ENCODE peak calls at places on chromosome 1, in nine cellular contexts. One of them, this sample, is unnamed.
A peak's percentile ranks its signal among the peaks of the same experiment; 100 is the strongest.

GRCh38 chr1:40053138-40053887 is 12.8 kb downstream of the CAP1 start:
- DNase-seq in skeletal muscle cell: no peak
- DNase-seq in epithelial cell of esophagus: peak; percentile 73
- DNase-seq in suprapubic skin: no peak
- DNase-seq in HTR-8/SVneo: no peak
- DNase-seq in adipocyte: no peak
- DNase-seq in HS-27A: no peak
- DNase-seq in activated CD4-positive, alpha-beta T cell treated with anti-CD3 and anti-CD28 coated beads, Interleukin-2, amount 10 ng/mL, durations not matched to agents 24 days and 14 days: no peak
- DNase-seq in left ventricle myocardium inferior: no peak
- DNase-seq in this sample: no peak

GRCh38 chr1:230251644-230252191 is 174.4 kb downstream of the PGBD5 start:
- DNase-seq in left ventricle myocardium inferior: no peak
- DNase-seq in activated CD4-positive, alpha-beta T cell treated with anti-CD3 and anti-CD28 coated beads, Interleukin-2, amount 10 ng/mL, durations not matched to agents 24 days and 14 days: no peak
- DNase-seq in epithelial cell of esophagus: no peak
- DNase-seq in HS-27A: no peak
- DNase-seq in HTR-8/SVneo: no peak
- DNase-seq in suprapubic skin: no peak
- DNase-seq in skeletal muscle cell: no peak
- DNase-seq in adipocyte: no peak
- DNase-seq in this sample: no peak

GRCh38 chr1:203038217-203038741 is 12.0 kb downstream of the PPFIA4 start:
- DNase-seq in epithelial cell of esophagus: peak; percentile 83
- DNase-seq in skeletal muscle cell: peak; percentile 74
- DNase-seq in suprapubic skin: no peak
- DNase-seq in adipocyte: peak; percentile 78
- DNase-seq in HS-27A: peak; percentile 69
- DNase-seq in activated CD4-positive, alpha-beta T cell treated with anti-CD3 and anti-CD28 coated beads, Interleukin-2, amount 10 ng/mL, durations not matched to agents 24 days and 14 days: no peak
- DNase-seq in left ventricle myocardium inferior: peak; percentile 70
- DNase-seq in HTR-8/SVneo: peak; percentile 41
- DNase-seq in this sample: peak; percentile 69

GRCh38 chr1:97567000-97567749 is 353.7 kb downstream of the DPYD start:
- DNase-seq in left ventricle myocardium inferior: no peak
- DNase-seq in activated CD4-positive, alpha-beta T cell treated with anti-CD3 and anti-CD28 coated beads, Interleukin-2, amount 10 ng/mL, durations not matched to agents 24 days and 14 days: no peak
- DNase-seq in suprapubic skin: no peak
- DNase-seq in adipocyte: no peak
- DNase-seq in HTR-8/SVneo: no peak
- DNase-seq in HS-27A: no peak
- DNase-seq in skeletal muscle cell: no peak
- DNase-seq in epithelial cell of esophagus: no peak
- DNase-seq in this sample: no peak

GRCh38 chr1:6145351-6145750 is 34.8 kb downstream of the CHD5 start:
- DNase-seq in epithelial cell of esophagus: no peak
- DNase-seq in HTR-8/SVneo: no peak
- DNase-seq in left ventricle myocardium inferior: no peak
- DNase-seq in adipocyte: no peak
- DNase-seq in HS-27A: no peak
- DNase-seq in skeletal muscle cell: no peak
- DNase-seq in activated CD4-positive, alpha-beta T cell treated with anti-CD3 and anti-CD28 coated beads, Interleukin-2, amount 10 ng/mL, durations not matched to agents 24 days and 14 days: no peak
- DNase-seq in suprapubic skin: no peak
- DNase-seq in this sample: no peak

GRCh38 chr1:166167395-166167922 is 658 bp upstream of the FAM78B start:
- DNase-seq in skeletal muscle cell: no peak
- DNase-seq in activated CD4-positive, alpha-beta T cell treated with anti-CD3 and anti-CD28 coated beads, Interleukin-2, amount 10 ng/mL, durations not matched to agents 24 days and 14 days: no peak
- DNase-seq in epithelial cell of esophagus: no peak
- DNase-seq in HS-27A: no peak
- DNase-seq in adipocyte: no peak
- DNase-seq in HTR-8/SVneo: no peak
- DNase-seq in left ventricle myocardium inferior: no peak
- DNase-seq in suprapubic skin: no peak
- DNase-seq in this sample: no peak

GRCh38 chr1:208239518-208240381 is 4.4 kb downstream of the PLXNA2 start:
- DNase-seq in epithelial cell of esophagus: no peak
- DNase-seq in activated CD4-positive, alpha-beta T cell treated with anti-CD3 and anti-CD28 coated beads, Interleukin-2, amount 10 ng/mL, durations not matched to agents 24 days and 14 days: no peak
- DNase-seq in adipocyte: no peak
- DNase-seq in left ventricle myocardium inferior: no peak
- DNase-seq in HS-27A: no peak
- DNase-seq in skeletal muscle cell: no peak
- DNase-seq in HTR-8/SVneo: no peak
- DNase-seq in suprapubic skin: peak; percentile 58
- DNase-seq in this sample: peak; percentile 13

GRCh38 chr1:154972517-154973343 is 1.8 kb upstream of the CKS1B start:
- DNase-seq in adipocyte: peak; percentile 92
- DNase-seq in HS-27A: peak; percentile 92
- DNase-seq in suprapubic skin: peak; percentile 88
- DNase-seq in HTR-8/SVneo: peak; percentile 76
- DNase-seq in epithelial cell of esophagus: peak; percentile 98
- DNase-seq in skeletal muscle cell: peak; percentile 86
- DNase-seq in activated CD4-positive, alpha-beta T cell treated with anti-CD3 and anti-CD28 coated beads, Interleukin-2, amount 10 ng/mL, durations not matched to agents 24 days and 14 days: peak; percentile 70
- DNase-seq in left ventricle myocardium inferior: peak; percentile 52
- DNase-seq in this sample: peak; percentile 97

GRCh38 chr1:26696645-26697440 is 1.0 kb downstream of the ARID1A start:
- DNase-seq in activated CD4-positive, alpha-beta T cell treated with anti-CD3 and anti-CD28 coated beads, Interleukin-2, amount 10 ng/mL, durations not matched to agents 24 days and 14 days: peak; percentile 84
- DNase-seq in left ventricle myocardium inferior: peak; percentile 39
- DNase-seq in epithelial cell of esophagus: no peak
- DNase-seq in adipocyte: peak; percentile 57
- DNase-seq in HS-27A: no peak
- DNase-seq in HTR-8/SVneo: no peak
- DNase-seq in skeletal muscle cell: no peak
- DNase-seq in suprapubic skin: peak; percentile 75
- DNase-seq in this sample: peak; percentile 53

GRCh38 chr1:36115200-36115669 is 9.8 kb downstream of the COL8A2 start:
- DNase-seq in activated CD4-positive, alpha-beta T cell treated with anti-CD3 and anti-CD28 coated beads, Interleukin-2, amount 10 ng/mL, durations not matched to agents 24 days and 14 days: no peak
- DNase-seq in left ventricle myocardium inferior: peak; percentile 33
- DNase-seq in HTR-8/SVneo: no peak
- DNase-seq in epithelial cell of esophagus: no peak
- DNase-seq in skeletal muscle cell: no peak
- DNase-seq in adipocyte: peak; percentile 95
- DNase-seq in suprapubic skin: no peak
- DNase-seq in HS-27A: no peak
- DNase-seq in this sample: no peak

GRCh38 chr1:40782371-40782956 is 1.1 kb upstream of the KCNQ4 start:
- DNase-seq in HS-27A: no peak
- DNase-seq in skeletal muscle cell: no peak
- DNase-seq in HTR-8/SVneo: no peak
- DNase-seq in left ventricle myocardium inferior: peak; percentile 42
- DNase-seq in suprapubic skin: no peak
- DNase-seq in activated CD4-positive, alpha-beta T cell treated with anti-CD3 and anti-CD28 coated beads, Interleukin-2, amount 10 ng/mL, durations not matched to agents 24 days and 14 days: no peak
- DNase-seq in epithelial cell of esophagus: no peak
- DNase-seq in adipocyte: peak; percentile 18
- DNase-seq in this sample: no peak

GRCh38 chr1:45326627-45327591 is at the start of gene HPDL:
- DNase-seq in adipocyte: peak; percentile 69
- DNase-seq in HS-27A: no peak
- DNase-seq in left ventricle myocardium inferior: peak; percentile 63
- DNase-seq in skeletal muscle cell: no peak
- DNase-seq in activated CD4-positive, alpha-beta T cell treated with anti-CD3 and anti-CD28 coated beads, Interleukin-2, amount 10 ng/mL, durations not matched to agents 24 days and 14 days: peak; percentile 86
- DNase-seq in HTR-8/SVneo: no peak
- DNase-seq in suprapubic skin: peak; percentile 50
- DNase-seq in epithelial cell of esophagus: peak; percentile 39
- DNase-seq in this sample: peak; percentile 33

GRCh38 chr1:181777812-181778211 is 283.7 kb downstream of the ZNF648 start:
- DNase-seq in epithelial cell of esophagus: peak; percentile 69
- DNase-seq in left ventricle myocardium inferior: no peak
- DNase-seq in skeletal muscle cell: no peak
- DNase-seq in HS-27A: no peak
- DNase-seq in adipocyte: no peak
- DNase-seq in HTR-8/SVneo: no peak
- DNase-seq in suprapubic skin: no peak
- DNase-seq in activated CD4-positive, alpha-beta T cell treated with anti-CD3 and anti-CD28 coated beads, Interleukin-2, amount 10 ng/mL, durations not matched to agents 24 days and 14 days: no peak
- DNase-seq in this sample: peak; percentile 47

GRCh38 chr1:53183277-53183990 is 13.2 kb upstream of the CPT2 start:
- DNase-seq in HS-27A: no peak
- DNase-seq in adipocyte: no peak
- DNase-seq in activated CD4-positive, alpha-beta T cell treated with anti-CD3 and anti-CD28 coated beads, Interleukin-2, amount 10 ng/mL, durations not matched to agents 24 days and 14 days: no peak
- DNase-seq in HTR-8/SVneo: no peak
- DNase-seq in left ventricle myocardium inferior: peak; percentile 40
- DNase-seq in suprapubic skin: no peak
- DNase-seq in epithelial cell of esophagus: no peak
- DNase-seq in skeletal muscle cell: no peak
- DNase-seq in this sample: no peak

GRCh38 chr1:201728731-201729130 is 100.2 kb upstream of the IPO9 start:
- DNase-seq in activated CD4-positive, alpha-beta T cell treated with anti-CD3 and anti-CD28 coated beads, Interleukin-2, amount 10 ng/mL, durations not matched to agents 24 days and 14 days: no peak
- DNase-seq in suprapubic skin: no peak
- DNase-seq in HS-27A: no peak
- DNase-seq in left ventricle myocardium inferior: no peak
- DNase-seq in HTR-8/SVneo: no peak
- DNase-seq in skeletal muscle cell: no peak
- DNase-seq in epithelial cell of esophagus: no peak
- DNase-seq in adipocyte: no peak
- DNase-seq in this sample: no peak

GRCh38 chr1:205141236-205142104 is 19.7 kb upstream of the RBBP5 start:
- DNase-seq in adipocyte: peak; percentile 92
- DNase-seq in HTR-8/SVneo: peak; percentile 67
- DNase-seq in suprapubic skin: peak; percentile 80
- DNase-seq in epithelial cell of esophagus: peak; percentile 84
- DNase-seq in activated CD4-positive, alpha-beta T cell treated with anti-CD3 and anti-CD28 coated beads, Interleukin-2, amount 10 ng/mL, durations not matched to agents 24 days and 14 days: peak; percentile 92
- DNase-seq in HS-27A: peak; percentile 45
- DNase-seq in skeletal muscle cell: peak; percentile 39
- DNase-seq in left ventricle myocardium inferior: peak; percentile 57
- DNase-seq in this sample: peak; percentile 83

GRCh38 chr1:206445116-206445515 is 25.2 kb upstream of the IKBKE start:
- DNase-seq in suprapubic skin: no peak
- DNase-seq in skeletal muscle cell: no peak
- DNase-seq in HS-27A: no peak
- DNase-seq in HTR-8/SVneo: no peak
- DNase-seq in activated CD4-positive, alpha-beta T cell treated with anti-CD3 and anti-CD28 coated beads, Interleukin-2, amount 10 ng/mL, durations not matched to agents 24 days and 14 days: no peak
- DNase-seq in left ventricle myocardium inferior: peak; percentile 60
- DNase-seq in epithelial cell of esophagus: no peak
- DNase-seq in adipocyte: no peak
- DNase-seq in this sample: no peak